ENCODE peak calls at places on chromosomes 6 and 20, in four cellular contexts. A, H, V and J are unnamed samples.

GRCh38 chr6:168124161-168124560 is 45.1 kb upstream of the FRMD1 start:
- DNase-seq in A (no peak), H (no peak), V (no peak), J (no peak)

GRCh38 chr6:34689742-34690141 is 6.8 kb downstream of the ILRUN start:
- DNase-seq in A (no peak), H (no peak), V (no peak), J (no peak)

GRCh38 chr6:49668083-49668511 is 31.5 kb upstream of the RHAG start:
- DNase-seq in A (no peak), H (no peak), V (no peak), J (no peak)

GRCh38 chr6:135162678-135163439 is 18.2 kb upstream of the MYB start:
- DNase-seq in A (peak), H (peak), V (peak), J (peak)

GRCh38 chr20:37257993-37258392 is 3.6 kb downstream of the GHRH start:
- DNase-seq in A (no peak), H (no peak), V (no peak), J (no peak)

GRCh38 chr6:169424821-169425240 is 171.2 kb upstream of the THBS2 start:
- DNase-seq in A (no peak), H (no peak), V (no peak), J (no peak)

GRCh38 chr6:144008501-144009245 is 614 bp upstream of the PLAGL1 start:
- DNase-seq in A (no peak), H (no peak), V (no peak), J (no peak)

GRCh38 chr6:170442596-170442995 is 110.5 kb downstream of the PSMB1 start:
- DNase-seq in A (no peak), H (no peak), V (no peak), J (no peak)

GRCh38 chr6:53042112-53042511 is 23.1 kb upstream of the FBXO9 start:
- DNase-seq in A (peak), H (no peak), V (no peak), J (peak)

GRCh38 chr6:106520711-106521367 is 108.5 kb downstream of the RTN4IP1 start:
- DNase-seq in A (no peak), H (no peak), V (peak), J (no peak)

GRCh38 chr20:401682-402495 is 6.2 kb upstream of the RBCK1 start:
- DNase-seq in A (peak), H (no peak), V (peak), J (peak)

GRCh38 chr6:130513770-130514169 is 148.0 kb downstream of the TMEM200A start:
- DNase-seq in A (no peak), H (no peak), V (peak), J (no peak)

GRCh38 chr6:113301651-113302050 is 555.5 kb upstream of the MARCKS start:
- DNase-seq in A (no peak), H (no peak), V (no peak), J (no peak)

GRCh38 chr6:169084067-169084466 is 169.6 kb downstream of the THBS2 start:
- DNase-seq in A (no peak), H (no peak), V (no peak), J (no peak)

GRCh38 chr6:142822882-142823578 is 121.9 kb downstream of the HIVEP2 start:
- DNase-seq in A (no peak), H (peak), V (peak), J (no peak)

GRCh38 chr20:18692453-18692852 is 104.6 kb downstream of the DTD1 start:
- DNase-seq in A (no peak), H (no peak), V (no peak), J (no peak)

GRCh38 chr20:36167826-36168634 is 13.5 kb downstream of the EPB41L1 start:
- DNase-seq in A (no peak), H (no peak), V (peak), J (peak)

GRCh38 chr6:132227937-132228336 is 173.3 kb downstream of the MOXD1 start:
- DNase-seq in A (no peak), H (no peak), V (no peak), J (no peak)

GRCh38 chr6:12026833-12027232 is 14.7 kb downstream of the HIVEP1 start:
- DNase-seq in A (no peak), H (no peak), V (no peak), J (no peak)

GRCh38 chr6:150881911-150882481 is 16.5 kb downstream of the MTHFD1L start:
- DNase-seq in A (peak), H (no peak), V (peak), J (no peak)

GRCh38 chr6:120894077-120894476 is 440.2 kb downstream of the TBC1D32 start:
- DNase-seq in A (no peak), H (no peak), V (no peak), J (no peak)

GRCh38 chr6:84498905-84499304 is 265.5 kb downstream of the TBX18 start:
- DNase-seq in A (no peak), H (no peak), V (no peak), J (no peak)

GRCh38 chr6:137873273-137873762 is 6.3 kb downstream of the TNFAIP3 start:
- DNase-seq in A (peak), H (no peak), V (peak), J (no peak)

DNA sequence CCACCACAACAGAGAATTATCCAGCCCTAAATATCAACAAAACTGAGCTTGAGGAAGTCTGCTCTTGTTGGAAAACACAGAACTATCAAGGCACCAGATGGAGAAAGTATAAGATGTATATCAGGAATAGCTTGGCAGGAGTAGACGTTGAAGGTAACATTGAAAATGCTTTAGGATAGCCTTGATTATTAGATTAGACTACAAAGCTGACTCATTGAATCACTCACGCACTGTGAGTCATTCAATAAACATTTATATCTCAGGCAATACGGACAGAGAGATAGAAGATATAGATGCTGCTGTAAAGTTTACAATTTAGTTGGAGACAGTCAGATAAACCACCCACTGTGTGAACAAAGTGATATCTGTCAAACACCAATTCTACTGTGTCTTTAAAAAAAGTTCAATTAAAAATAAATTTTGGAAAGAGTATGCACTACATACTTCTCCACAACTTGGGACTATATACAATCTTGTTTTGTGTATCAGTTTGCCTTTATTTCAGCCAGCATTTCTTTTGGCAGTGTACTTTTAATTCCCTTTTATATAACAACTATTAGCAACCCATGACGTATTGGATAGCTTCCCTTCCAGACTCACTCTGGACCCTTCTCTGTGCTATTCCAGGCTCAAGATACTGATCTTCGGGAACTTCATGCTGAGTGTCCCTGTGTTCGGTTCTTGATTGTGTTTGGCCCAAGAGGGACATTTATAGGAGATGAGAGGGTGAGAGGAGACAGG is 176.4 kb upstream of the PTPRK start:
- DNase-seq in A (no peak), H (no peak), V (no peak), J (peak)
- TF ChIP-seq YY1 in A (no peak), H (no peak), V (no peak), J (no peak)

GRCh38 chr20:43528258-43528875 is 20.9 kb downstream of the L3MBTL1 start:
- DNase-seq in A (no peak), H (no peak), V (no peak), J (no peak)

GRCh38 chr20:43530321-43531090 is 23.0 kb downstream of the L3MBTL1 start:
- DNase-seq in A (peak), H (no peak), V (no peak), J (no peak)

GRCh38 chr20:43529051-43529450 is 21.6 kb downstream of the L3MBTL1 start:
- DNase-seq in A (no peak), H (no peak), V (no peak), J (no peak)

GRCh38 chr20:43531091-43531443 is 23.6 kb downstream of the L3MBTL1 start:
- DNase-seq in A (no peak), H (no peak), V (no peak), J (no peak)

DNA sequence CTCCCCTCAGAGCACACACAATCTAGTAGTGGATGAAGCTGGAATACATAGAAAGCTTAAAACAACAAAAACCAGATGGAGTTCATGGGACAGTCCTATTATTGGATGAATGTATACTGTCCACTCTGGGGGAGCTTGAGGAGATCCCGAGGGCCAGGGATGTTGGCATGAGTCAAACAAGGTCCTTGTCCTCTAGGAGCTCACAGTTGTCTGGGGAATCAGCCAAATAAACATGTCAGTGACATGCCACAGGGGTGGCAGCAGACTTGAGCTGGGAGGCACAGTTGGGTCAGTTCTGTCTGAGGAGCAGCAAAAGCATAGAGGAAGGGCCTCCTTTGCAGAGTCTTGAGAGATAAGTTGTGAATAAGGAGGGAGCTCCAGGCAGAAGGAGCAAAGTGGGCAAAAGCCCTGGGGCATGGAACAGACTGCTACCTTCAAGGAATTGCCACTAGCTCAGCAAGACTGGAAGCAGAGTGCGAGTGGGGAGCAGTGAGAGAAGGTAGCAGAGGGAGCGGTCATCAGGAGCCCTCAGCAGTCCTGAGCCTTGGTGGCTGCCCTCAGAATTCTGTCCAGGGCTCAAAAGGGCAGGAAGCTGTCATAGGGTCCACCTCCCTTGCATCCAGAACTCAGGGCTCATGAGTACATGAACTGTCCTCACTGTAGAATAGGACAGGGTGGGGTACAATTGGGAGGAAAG is 22.1 kb downstream of the L3MBTL1 start:
- DNase-seq in A (no peak), H (no peak), V (no peak), J (no peak)
- TF ChIP-seq SRF in A (no peak), H (no peak), V (no peak), J (no peak)

GRCh38 chr20:51189814-51190782 is 167.2 kb upstream of the KCNG1 start:
- DNase-seq in A (no peak), H (no peak), V (no peak), J (no peak)
- TF ChIP-seq YY1 in A (no peak), H (no peak), V (no peak), J (no peak)

DNA sequence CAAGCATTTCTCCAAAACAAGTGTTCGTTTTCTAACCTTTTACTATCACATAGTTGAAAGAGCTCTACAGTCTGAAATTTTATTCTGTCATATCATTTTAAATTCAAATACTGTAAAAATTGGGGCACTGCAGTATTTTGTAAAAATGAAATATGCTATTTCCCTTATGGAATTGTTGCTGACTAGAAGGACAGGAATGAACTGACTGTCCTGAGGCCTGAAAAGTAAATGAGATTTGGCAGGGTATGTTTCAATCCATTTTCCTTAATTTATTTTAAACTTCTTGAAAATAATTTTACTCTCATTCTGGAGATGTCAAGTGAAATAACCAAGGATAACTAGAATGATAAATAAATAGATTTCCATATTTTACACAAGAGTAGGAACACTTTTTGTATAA is 11.9 kb upstream of the PNRC1 start:
- DNase-seq in A (no peak), H (no peak), V (no peak), J (no peak)
- TF ChIP-seq SRF in A (no peak), H (no peak), V (no peak), J (no peak)

GRCh38 chr20:56967916-56968315 is 298.5 kb downstream of the BMP7 start:
- DNase-seq in A (no peak), H (no peak), V (no peak), J (no peak)

GRCh38 chr20:56968386-56969048 is 297.9 kb downstream of the BMP7 start:
- DNase-seq in A (no peak), H (no peak), V (no peak), J (no peak)

GRCh38 chr20:56964886-56965285 is 301.6 kb downstream of the BMP7 start:
- DNase-seq in A (no peak), H (no peak), V (no peak), J (no peak)
- TF ChIP-seq YY1 in A (no peak), H (no peak), V (no peak), J (no peak)

DNA sequence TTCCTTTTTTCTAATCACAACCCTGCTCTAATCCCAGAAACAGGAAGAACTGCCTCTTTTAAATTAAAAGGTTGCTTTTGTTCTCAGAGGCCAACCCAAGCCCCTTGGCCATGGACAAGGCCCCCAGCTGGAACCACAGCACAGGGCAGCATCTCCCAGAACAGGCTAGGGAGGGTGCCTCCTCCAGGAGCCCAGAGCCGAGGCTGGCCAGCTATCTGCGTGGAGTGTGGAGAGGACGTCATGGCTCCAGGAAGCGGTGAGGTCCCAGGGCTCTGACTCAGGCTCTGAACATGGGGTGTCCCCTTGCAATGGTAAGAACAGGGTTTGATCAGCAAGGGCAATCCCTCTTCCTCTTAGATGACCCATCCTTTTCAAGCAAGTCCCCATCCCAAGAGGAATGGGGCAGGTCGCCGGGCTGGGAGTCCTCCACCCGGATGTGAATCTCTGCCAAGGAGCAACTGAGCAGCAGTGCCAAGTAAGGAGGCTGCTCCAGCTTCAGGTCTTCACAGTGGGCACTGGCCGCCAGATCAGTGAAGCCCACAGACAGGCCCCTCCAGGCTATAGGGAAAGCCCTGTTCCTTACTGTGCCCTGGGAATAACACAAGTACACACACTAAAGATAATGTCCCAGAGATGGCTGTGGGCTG is 14.8 kb downstream of the FOXF2 start:
- DNase-seq in A (no peak), H (no peak), V (no peak), J (no peak)
- TF ChIP-seq SRF in A (no peak), H (no peak), V (no peak), J (no peak)

DNA sequence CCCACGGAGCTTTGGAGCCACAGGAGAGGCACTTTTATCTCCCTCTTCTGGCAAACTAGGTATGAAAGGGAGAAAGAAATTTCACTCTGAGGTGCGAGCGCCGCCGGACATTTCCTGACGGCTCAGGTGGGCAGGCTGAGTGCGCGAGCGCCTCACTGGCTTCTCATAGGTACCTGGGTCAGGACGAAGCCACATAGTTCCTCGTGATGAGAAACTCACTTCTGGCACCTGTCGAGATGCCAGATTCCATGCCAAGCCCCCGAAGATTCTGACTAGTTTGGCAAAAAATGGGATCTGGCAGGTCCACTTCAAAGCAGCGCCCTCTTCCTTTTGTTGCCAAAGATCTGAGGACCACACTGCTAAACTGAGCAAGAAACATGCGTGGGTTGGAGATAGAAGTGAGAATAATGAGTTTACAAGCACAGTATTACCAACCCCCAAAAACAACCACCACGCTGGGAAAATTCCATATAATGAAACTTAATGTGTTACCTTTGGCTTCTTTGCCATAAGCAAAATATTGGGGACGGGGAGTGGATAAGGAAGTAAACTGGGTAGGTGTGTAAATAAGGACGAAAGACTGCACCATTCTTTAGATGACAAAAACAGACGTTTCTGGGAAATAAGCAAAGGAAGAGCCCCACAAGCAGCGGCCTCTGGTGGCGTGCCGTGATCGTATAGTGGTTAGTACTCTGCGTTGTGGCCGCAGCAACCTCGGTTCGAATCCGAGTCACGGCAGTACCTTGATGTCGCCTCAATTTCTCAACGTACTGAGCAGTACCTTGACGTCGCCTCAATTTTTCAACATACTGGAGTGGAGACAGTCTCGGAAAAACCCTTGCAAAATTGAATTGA is 89.8 kb upstream of the PRSS16 start:
- DNase-seq in A (peak), H (no peak), V (peak), J (peak)
- TF ChIP-seq YY1 in A (no peak), H (no peak), V (no peak), J (peak)

GRCh38 chr6:36820700-36821580 is 18.3 kb downstream of the CPNE5 start:
- DNase-seq in A (no peak), H (no peak), V (peak), J (no peak)
- TF ChIP-seq SRF in A (no peak), H (no peak), V (no peak), J (no peak)

GRCh38 chr20:40571625-40572024 is 117.4 kb downstream of the MAFB start:
- DNase-seq in A (no peak), H (no peak), V (no peak), J (no peak)

GRCh38 chr20:40564997-40565680 is 123.9 kb downstream of the MAFB start:
- DNase-seq in A (no peak), H (no peak), V (peak), J (peak)

GRCh38 chr20:40563296-40563950 is 125.6 kb downstream of the MAFB start:
- DNase-seq in A (no peak), H (no peak), V (peak), J (peak)

GRCh38 chr20:40565681-40566040 is 123.4 kb downstream of the MAFB start:
- DNase-seq in A (no peak), H (no peak), V (no peak), J (no peak)

GRCh38 chr20:40568200-40568599 is 120.8 kb downstream of the MAFB start:
- DNase-seq in A (no peak), H (no peak), V (no peak), J (no peak)
- TF ChIP-seq YY1 in A (no peak), H (no peak), V (no peak), J (no peak)

GRCh38 chr20:14785065-14785743 is 447.8 kb upstream of the FLRT3 start:
- DNase-seq in A (no peak), H (no peak), V (no peak), J (no peak)

GRCh38 chr20:14792915-14793314 is 455.5 kb upstream of the FLRT3 start:
- DNase-seq in A (no peak), H (no peak), V (no peak), J (no peak)

GRCh38 chr20:14790771-14791517 is 453.5 kb upstream of the FLRT3 start:
- DNase-seq in A (no peak), H (no peak), V (no peak), J (no peak)
- TF ChIP-seq SRF in A (no peak), H (no peak), V (no peak), J (no peak)